ENCODE peak calls at places on chromosomes 13 and 19, in ten cellular contexts. R, I, C, X, D, B, J, W, M and Q are unnamed samples.

GRCh38 chr19:10238172-10238783 is 7.1 kb upstream of the S1PR2 start:
- DNase-seq in R (no peak), I (peak; percentile 97), C (peak; percentile 76), X (no peak), D (peak; percentile 17), B (peak; percentile 68), J (no peak), W (peak; percentile 83), M (peak; percentile 96), Q (no peak)

GRCh38 chr19:33064117-33064777 is 441 bp downstream of the RHPN2 start:
- DNase-seq in R (no peak), I (peak; percentile 10), C (no peak), X (no peak), D (peak; percentile 7), B (peak; percentile 50), J (peak; percentile 86), W (no peak), M (no peak), Q (no peak)

GRCh38 chr13:75485286-75486062 is 3.5 kb upstream of the TBC1D4 start:
- DNase-seq in R (no peak), I (peak; percentile 43), C (no peak), X (no peak), D (peak; percentile 93), B (no peak), J (no peak), W (peak; percentile 81), M (peak; percentile 59), Q (no peak)

GRCh38 chr19:2274937-2275535 is 6.9 kb downstream of the PEAK3 start:
- DNase-seq in R (peak; percentile 44), I (peak; percentile 64), C (peak; percentile 77), X (peak; percentile 85), D (peak; percentile 53), B (peak; percentile 68), J (no peak), W (peak; percentile 73), M (peak; percentile 76), Q (no peak)

GRCh38 chr13:47215741-47216140 is 318.9 kb upstream of the HTR2A start:
- DNase-seq in R (peak; percentile 86), I (peak; percentile 86), C (no peak), X (no peak), D (peak; percentile 96), B (no peak), J (no peak), W (no peak), M (peak; percentile 89), Q (no peak)

GRCh38 chr19:46787331-46788100 is 878 bp downstream of the SLC1A5 start:
- DNase-seq in R (no peak), I (peak; percentile 82), C (peak; percentile 69), X (peak; percentile 74), D (peak; percentile 63), B (peak; percentile 64), J (peak; percentile 87), W (peak; percentile 54), M (peak; percentile 79), Q (peak; percentile 87)

GRCh38 chr13:49063526-49063925 is 87.8 kb downstream of the FNDC3A start:
- DNase-seq in R (no peak), I (peak; percentile 65), C (no peak), X (no peak), D (peak; percentile 30), B (no peak), J (no peak), W (no peak), M (peak; percentile 36), Q (no peak)

GRCh38 chr19:33904681-33905080 is 108.0 kb downstream of the KCTD15 start:
- DNase-seq in R (no peak), I (no peak), C (no peak), X (peak; percentile 54), D (peak; percentile 29), B (no peak), J (no peak), W (peak; percentile 14), M (peak; percentile 39), Q (no peak)

GRCh38 chr19:19525611-19526380 is 2.9 kb upstream of the YJEFN3 start:
- DNase-seq in R (no peak), I (no peak), C (no peak), X (no peak), D (no peak), B (no peak), J (no peak), W (no peak), M (no peak), Q (no peak)

GRCh38 chr19:19520989-19521388 is 5.0 kb downstream of the NDUFA13 start:
- DNase-seq in R (no peak), I (no peak), C (no peak), X (no peak), D (no peak), B (no peak), J (no peak), W (no peak), M (no peak), Q (no peak)

GRCh38 chr19:19523177-19523576 is 5.5 kb upstream of the YJEFN3 start:
- DNase-seq in R (no peak), I (no peak), C (no peak), X (no peak), D (no peak), B (no peak), J (no peak), W (no peak), M (no peak), Q (no peak)

GRCh38 chr19:19526581-19527370 is 1.9 kb upstream of the YJEFN3 start:
- DNase-seq in R (no peak), I (no peak), C (no peak), X (no peak), D (no peak), B (no peak), J (no peak), W (no peak), M (no peak), Q (no peak)

DNA sequence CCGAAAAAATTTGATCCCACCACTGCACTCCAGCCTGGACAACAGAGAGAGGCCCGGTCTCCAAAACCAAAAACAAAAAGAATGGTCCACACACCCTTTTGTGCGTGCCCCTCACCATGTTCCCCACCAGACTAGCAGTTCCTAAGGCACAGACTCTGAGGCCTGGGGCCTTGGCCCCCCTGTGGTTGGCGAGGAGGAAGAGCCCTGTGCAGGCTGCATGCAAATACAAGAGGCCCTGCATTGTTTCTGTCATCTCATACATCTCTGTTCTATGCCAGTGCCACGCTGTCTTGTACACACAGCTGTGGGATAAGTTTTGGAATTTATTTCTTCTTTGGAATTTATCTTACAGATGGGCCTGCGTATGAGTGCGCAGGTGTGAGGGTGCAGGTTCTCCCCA is 4.7 kb upstream of the YJEFN3 start:
- DNase-seq in R (no peak), I (no peak), C (no peak), X (no peak), D (no peak), B (no peak), J (no peak), W (no peak), M (no peak), Q (no peak)
- TF ChIP-seq CTCF in R (no peak), I (no peak), C (no peak), X (no peak), D (no peak), B (no peak), J (no peak), W (no peak), M (no peak), Q (no peak)

DNA sequence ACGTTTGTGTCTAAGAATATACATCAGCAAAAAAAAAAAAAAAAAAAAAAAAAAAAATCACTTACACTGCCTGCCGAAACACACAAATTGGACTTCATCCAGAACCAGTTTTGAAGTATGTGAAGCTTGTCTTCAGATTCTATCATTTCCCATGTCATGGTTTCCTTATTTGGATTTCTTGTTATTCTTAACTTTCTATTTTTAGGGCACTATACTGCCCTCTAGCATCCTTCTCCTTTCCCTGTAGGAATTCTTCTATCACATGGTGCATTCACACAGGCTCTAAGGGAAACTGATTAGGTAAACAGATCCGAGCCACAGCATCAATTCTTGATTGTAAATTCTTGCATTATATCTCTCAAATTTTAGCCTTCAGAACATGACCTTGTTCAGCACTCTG is 1507.5 kb downstream of the OLFM4 start:
- DNase-seq in R (no peak), I (no peak), C (no peak), X (peak; percentile 39), D (no peak), B (no peak), J (no peak), W (no peak), M (no peak), Q (no peak)
- TF ChIP-seq CTCF in R (peak; percentile 27), I (no peak), C (no peak), X (peak; percentile 60), D (no peak), B (no peak), J (no peak), W (no peak), M (no peak), Q (peak; percentile 23)

DNA sequence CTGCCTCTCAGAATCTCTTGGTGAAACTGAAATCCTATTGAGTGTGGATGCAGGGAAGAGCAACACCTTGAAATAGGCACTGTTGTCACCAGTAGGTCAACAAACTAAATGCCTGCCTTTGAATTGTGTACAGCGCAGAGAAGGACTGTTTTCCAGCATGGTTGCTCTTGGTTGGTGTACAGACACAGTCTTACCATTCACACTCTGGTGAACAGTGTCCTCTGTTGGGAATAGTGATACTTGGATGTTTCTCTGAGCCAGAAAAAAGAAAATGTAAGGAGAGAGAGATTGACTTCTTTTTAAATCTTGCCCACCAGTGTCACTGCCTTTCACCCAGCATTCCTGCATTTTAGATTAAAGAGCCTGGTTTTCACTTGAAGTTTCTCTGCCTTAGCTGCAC is 179.7 kb downstream of the STK24 start:
- DNase-seq in R (no peak), I (peak; percentile 41), C (no peak), X (no peak), D (peak; percentile 19), B (no peak), J (no peak), W (no peak), M (peak; percentile 30), Q (no peak)
- TF ChIP-seq CTCF in R (peak; percentile 50), I (peak; percentile 44), C (no peak), X (peak; percentile 14), D (peak; percentile 72), B (no peak), J (no peak), W (peak; percentile 21), M (peak; percentile 30), Q (peak; percentile 62)

GRCh38 chr19:1166872-1167573 is 7.0 kb downstream of the SBNO2 start:
- DNase-seq in R (no peak), I (no peak), C (peak; percentile 52), X (no peak), D (no peak), B (no peak), J (peak; percentile 72), W (no peak), M (no peak), Q (peak; percentile 83)

GRCh38 chr19:1169921-1170885 is 3.9 kb downstream of the SBNO2 start:
- DNase-seq in R (no peak), I (peak; percentile 80), C (no peak), X (no peak), D (peak; percentile 70), B (no peak), J (peak; percentile 73), W (no peak), M (peak; percentile 47), Q (peak; percentile 83)

GRCh38 chr19:1168877-1169791 is 4.9 kb downstream of the SBNO2 start:
- DNase-seq in R (no peak), I (peak; percentile 55), C (no peak), X (no peak), D (peak; percentile 75), B (no peak), J (peak; percentile 79), W (peak; percentile 50), M (peak; percentile 46), Q (peak; percentile 87)

GRCh38 chr19:1167687-1168561 is 6.1 kb downstream of the SBNO2 start:
- DNase-seq in R (no peak), I (no peak), C (no peak), X (no peak), D (no peak), B (no peak), J (peak; percentile 74), W (no peak), M (no peak), Q (peak; percentile 81)

GRCh38 chr19:1168562-1168873 is 5.5 kb downstream of the SBNO2 start:
- DNase-seq in R (no peak), I (no peak), C (no peak), X (no peak), D (no peak), B (no peak), J (peak; percentile 71), W (no peak), M (no peak), Q (peak; percentile 84)
- TF ChIP-seq CTCF in R (no peak), I (no peak), C (no peak), X (no peak), D (no peak), B (no peak), J (no peak), W (no peak), M (no peak), Q (no peak)